ENCODE peak calls at places on chromosomes 7 and 10, in eight cellular contexts. U is effector CD4-positive, alpha-beta T cell; G is ACHN; C is NCI-H1092; V is body of pancreas; J is hepatocyte; K is RCC 7860; I is lower lobe of right lung. H is an unnamed sample.

GRCh38 chr7:66950763-66951162 is 29.7 kb downstream of the TMEM248 start:
- DNase-seq in J (no peak), G (no peak), U (no peak), V (no peak), I (no peak), K (no peak), C (no peak), H (no peak)

GRCh38 chr10:132978542-132978941 is 36.2 kb upstream of the CFAP46 start:
- DNase-seq in I (peak; percentile 28), C (no peak), G (no peak), V (no peak), K (no peak), U (no peak), J (no peak), H (no peak)

GRCh38 chr7:30740417-30741181 is 11.3 kb upstream of the INMT start:
- DNase-seq in U (peak; percentile 68), V (peak; percentile 85), G (peak; percentile 74), C (peak; percentile 63), K (peak; percentile 37), I (peak; percentile 77), J (peak; percentile 82), H (peak; percentile 47)

GRCh38 chr10:98517672-98518071 is 70.9 kb upstream of the HPS1 start:
- DNase-seq in J (no peak), V (no peak), G (no peak), C (no peak), I (no peak), U (no peak), K (no peak), H (no peak)

GRCh38 chr10:117137911-117138642 is at the start of gene VAX1:
- DNase-seq in V (no peak), U (no peak), C (no peak), I (no peak), K (no peak), G (peak; percentile 7), J (no peak), H (no peak)

GRCh38 chr7:136133491-136133990 is 156.4 kb upstream of the MTPN start:
- DNase-seq in I (no peak), U (no peak), C (no peak), V (no peak), G (no peak), J (no peak), K (peak; percentile 31), H (no peak)

GRCh38 chr10:132480356-132480755 is 57.2 kb upstream of the INPP5A start:
- DNase-seq in C (no peak), J (no peak), K (no peak), V (peak; percentile 5), I (no peak), G (no peak), U (no peak), H (no peak)

GRCh38 chr7:34158754-34159153 is 253.4 kb downstream of the BMPER start:
- DNase-seq in V (no peak), G (no peak), C (no peak), I (no peak), U (no peak), K (no peak), J (no peak), H (peak; percentile 38)

GRCh38 chr7:149831730-149832219 is 6.4 kb upstream of the ZNF862 start:
- DNase-seq in V (no peak), I (peak; percentile 32), C (no peak), J (no peak), U (no peak), K (no peak), G (no peak), H (no peak)

GRCh38 chr10:103802637-103803353 is 52.6 kb downstream of the SH3PXD2A start:
- DNase-seq in J (no peak), I (no peak), K (no peak), G (no peak), U (no peak), C (no peak), V (no peak), H (no peak)

GRCh38 chr10:109913351-109913902 is 9.9 kb downstream of the XPNPEP1 start:
- DNase-seq in C (no peak), K (no peak), I (no peak), G (no peak), J (no peak), U (no peak), V (no peak), H (no peak)

GRCh38 chr10:5692476-5693358 is 8.1 kb downstream of the TASOR2 start:
- DNase-seq in J (peak; percentile 84), C (peak; percentile 33), V (peak; percentile 40), K (peak; percentile 60), G (peak; percentile 46), U (peak; percentile 56), I (peak; percentile 78), H (no peak)

GRCh38 chr7:100897772-100898454 is 2.2 kb upstream of the ACHE start:
- DNase-seq in G (no peak), V (no peak), J (peak; percentile 66), C (no peak), U (no peak), K (no peak), I (no peak), H (no peak)

GRCh38 chr7:79050592-79050991 is 402.9 kb downstream of the MAGI2 start:
- DNase-seq in K (no peak), V (no peak), I (no peak), J (peak; percentile 44), U (no peak), C (no peak), G (peak; percentile 18), H (no peak)